ENCODE peak calls at places on chromosomes 3 and 15, in seven cellular contexts. M is aorta; U is AG04450; W is heart left ventricle; H is WERI-Rb-1; V is CD8-positive, alpha-beta memory T cell; R is astrocyte. T is an unnamed sample.

GRCh38 chr3:64454179-64454578 is 228.9 kb upstream of the PRICKLE2 start:
- DNase-seq in M (no peak), U (no peak), W (no peak), H (no peak), V (no peak), R (peak; percentile 79), T (no peak)

GRCh38 chr3:53844262-53845102 is 1.7 kb downstream of the CHDH start:
- DNase-seq in M (no peak), U (no peak), W (no peak), H (no peak), V (no peak), R (no peak), T (no peak)

GRCh38 chr15:70113304-70113700 is 15.6 kb upstream of the TLE3 start:
- DNase-seq in M (no peak), U (no peak), W (peak; percentile 65), H (no peak), V (no peak), R (no peak), T (peak; percentile 86)

GRCh38 chr3:134311693-134312071 is 61.0 kb upstream of the RYK start:
- DNase-seq in M (peak; percentile 73), U (no peak), W (no peak), H (no peak), V (no peak), R (no peak), T (no peak)

GRCh38 chr3:167228135-167228534 is 152.0 kb downstream of the ZBBX start:
- DNase-seq in M (no peak), U (peak; percentile 2), W (no peak), H (no peak), V (no peak), R (peak; percentile 84), T (no peak)

GRCh38 chr3:23592961-23593931 is 212.5 kb upstream of the UBE2E1 start:
- DNase-seq in M (no peak), U (no peak), W (no peak), H (no peak), V (no peak), R (no peak), T (no peak)

GRCh38 chr3:168517514-168518071 is 421.9 kb upstream of the GOLIM4 start:
- DNase-seq in M (no peak), U (no peak), W (no peak), H (no peak), V (no peak), R (peak; percentile 16), T (no peak)

GRCh38 chr3:117892431-117892841 is 1142.2 kb downstream of the IGSF11 start:
- DNase-seq in M (no peak), U (no peak), W (no peak), H (no peak), V (no peak), R (peak; percentile 79), T (no peak)

GRCh38 chr3:192444096-192444790 is 283.1 kb downstream of the FGF12 start:
- DNase-seq in M (peak; percentile 81), U (peak; percentile 13), W (peak; percentile 40), H (peak; percentile 50), V (no peak), R (peak; percentile 39), T (peak; percentile 47)

GRCh38 chr3:98730338-98730737 is 32.8 kb upstream of the ST3GAL6 start:
- DNase-seq in M (no peak), U (no peak), W (no peak), H (no peak), V (no peak), R (peak; percentile 38), T (peak; percentile 39)

GRCh38 chr15:90249123-90249863 is at the start of gene TTLL13:
- DNase-seq in M (peak; percentile 98), U (peak; percentile 59), W (peak; percentile 99), H (peak; percentile 98), V (peak; percentile 79), R (peak; percentile 65), T (peak; percentile 95)

GRCh38 chr3:51975857-51976549 is 1.1 kb downstream of the ABHD14A start:
- DNase-seq in M (peak; percentile 93), U (no peak), W (peak; percentile 81), H (peak; percentile 87), V (peak; percentile 63), R (peak; percentile 56), T (peak; percentile 87)

GRCh38 chr3:58150130-58150663 is 60.6 kb downstream of the DNASE1L3 start:
- DNase-seq in M (no peak), U (no peak), W (no peak), H (no peak), V (no peak), R (no peak), T (no peak)

GRCh38 chr3:105394177-105394576 is 27.5 kb downstream of the ALCAM start:
- DNase-seq in M (no peak), U (no peak), W (no peak), H (no peak), V (no peak), R (peak; percentile 95), T (no peak)

GRCh38 chr3:173624086-173624485 is 226.5 kb downstream of the NLGN1 start:
- DNase-seq in M (no peak), U (no peak), W (no peak), H (no peak), V (no peak), R (no peak), T (no peak)

GRCh38 chr3:50242778-50243551 is 7.0 kb downstream of the GNAI2 start:
- DNase-seq in M (peak; percentile 85), U (no peak), W (peak; percentile 86), H (no peak), V (no peak), R (peak; percentile 58), T (peak; percentile 94)

GRCh38 chr3:122415104-122415744 is 638 bp downstream of the WDR5B start:
- DNase-seq in M (no peak), U (no peak), W (no peak), H (peak; percentile 14), V (peak; percentile 68), R (peak; percentile 41), T (no peak)

GRCh38 chr3:107985496-107985895 is 105.3 kb downstream of the CD47 start:
- DNase-seq in M (no peak), U (no peak), W (no peak), H (no peak), V (no peak), R (no peak), T (no peak)

GRCh38 chr3:53100818-53101466 is 29.3 kb downstream of the RFT1 start:
- DNase-seq in M (no peak), U (no peak), W (no peak), H (no peak), V (no peak), R (no peak), T (no peak)

GRCh38 chr3:71753716-71754609 is at the start of gene GPR27:
- DNase-seq in M (peak; percentile 78), U (no peak), W (peak; percentile 31), H (peak; percentile 39), V (no peak), R (peak; percentile 34), T (peak; percentile 86)

GRCh38 chr3:190646996-190647395 is 133.1 kb downstream of the IL1RAP start:
- DNase-seq in M (no peak), U (no peak), W (no peak), H (no peak), V (no peak), R (no peak), T (no peak)

GRCh38 chr3:10140996-10141546 is 507 bp upstream of the VHL start:
- DNase-seq in M (no peak), U (no peak), W (no peak), H (no peak), V (no peak), R (no peak), T (no peak)

GRCh38 chr15:49297584-49297983 is 125.5 kb upstream of the FGF7 start:
- DNase-seq in M (no peak), U (no peak), W (no peak), H (no peak), V (no peak), R (no peak), T (no peak)

GRCh38 chr15:52789601-52790165 is 453 bp downstream of the ONECUT1 start:
- DNase-seq in M (peak; percentile 75), U (no peak), W (no peak), H (peak; percentile 43), V (no peak), R (peak; percentile 9), T (no peak)

GRCh38 chr3:120039642-120040610 is 54.3 kb downstream of the GSK3B start:
- DNase-seq in M (no peak), U (no peak), W (no peak), H (peak; percentile 25), V (no peak), R (peak; percentile 9), T (no peak)
- H3K9me3 ChIP-seq in M (peaks cover 12% of the 10 kb centered on the region), U (peaks cover 18% of the 10 kb centered on the region), W (peaks cover 41% of the 10 kb centered on the region), H (peaks cover 4% of the 10 kb centered on the region), V (peaks cover 23% of the 10 kb centered on the region), R (peaks cover 17% of the 10 kb centered on the region), T (peaks cover 62% of the 10 kb centered on the region)

DNA sequence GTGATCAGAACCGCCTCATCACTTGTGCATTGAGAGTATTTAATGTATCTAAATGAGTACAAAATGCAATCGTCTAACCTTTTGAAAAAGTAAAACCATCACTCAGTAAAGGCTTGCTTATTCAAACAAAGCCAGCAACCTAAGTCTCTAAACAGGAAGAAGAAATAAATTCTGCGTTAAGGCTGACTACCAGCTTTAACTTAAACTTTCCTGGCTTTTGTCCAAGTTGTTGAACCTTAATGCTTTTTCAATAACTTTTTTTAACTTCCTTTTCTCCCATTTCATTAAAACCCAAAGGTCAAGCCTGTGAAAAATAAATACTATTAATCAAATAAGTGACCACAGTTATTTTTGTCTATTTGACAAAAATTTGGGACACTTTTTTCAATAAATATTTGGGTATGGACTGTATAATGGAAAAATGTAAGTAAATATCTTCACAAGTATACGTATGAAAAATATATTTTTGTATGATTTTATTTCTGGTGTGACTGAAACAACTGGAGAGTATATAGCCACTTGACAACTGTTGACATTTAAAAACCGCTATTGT is 2.7 kb downstream of the KLHL24 start:
- DNase-seq in M (no peak), U (no peak), W (no peak), H (no peak), V (no peak), R (no peak), T (no peak)
- H3K4me3 ChIP-seq in M (no peak overlapping the region), U (no peak overlapping the region), W (peak overlapping the region; percentile 100), H (no peak overlapping the region), V (no peak overlapping the region), R (no peak overlapping the region), T (no peak overlapping the region)

GRCh38 chr3:184780981-184781515 is 30.9 kb upstream of the VPS8 start:
- DNase-seq in M (peak; percentile 63), U (no peak), W (no peak), H (no peak), V (no peak), R (no peak), T (no peak)
- H3K9me3 ChIP-seq in M (no peaks in the 10 kb centered on the region), U (no peaks in the 10 kb centered on the region), W (no peaks in the 10 kb centered on the region), H (no peaks in the 10 kb centered on the region), V (no peaks in the 10 kb centered on the region), R (no peaks in the 10 kb centered on the region), T (no peaks in the 10 kb centered on the region)

DNA sequence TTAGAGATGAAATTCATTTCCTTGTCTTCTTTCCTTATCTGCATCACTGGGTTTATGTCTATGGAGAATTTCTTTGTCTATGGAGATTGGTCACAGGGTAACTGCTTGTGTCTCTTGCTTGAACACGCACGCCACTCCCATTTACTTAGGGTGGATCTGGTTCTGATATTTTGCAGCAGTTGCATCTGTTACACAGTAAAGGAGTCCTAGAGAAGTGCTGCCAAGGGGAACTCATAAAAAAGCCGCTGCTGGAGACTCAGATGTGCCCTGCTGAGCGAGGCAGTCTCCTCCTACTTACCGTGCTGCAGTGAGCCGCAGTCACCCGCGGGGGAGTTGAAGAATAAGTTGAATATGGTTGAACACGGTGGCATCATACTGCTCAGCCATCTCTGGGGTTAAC is 105.2 kb upstream of the KLHL25 start:
- DNase-seq in M (no peak), U (no peak), W (no peak), H (no peak), V (no peak), R (no peak), T (no peak)
- H3K4me3 ChIP-seq in M (no peak overlapping the region), U (no peak overlapping the region), W (no peak overlapping the region), H (no peak overlapping the region), V (no peak overlapping the region), R (no peak overlapping the region), T (no peak overlapping the region)

T was measured in left lung.